ENCODE peak calls at places on chromosomes 4 and X, in four cellular contexts. V is A549, J is IMR-90, A is GM12878. H is an unnamed sample.
A peak's percentile ranks its signal among the peaks of the same experiment; 100 is the strongest.

GRCh38 chr4:78776729-78777555 is 792 bp downstream of the BMP2K start:
- DNase-seq in A (no peak), J (peak; percentile 71), V (peak; percentile 16), H (peak; percentile 49)

GRCh38 chrX:102934624-102935023 is 2.4 kb upstream of the RAB40AL start:
- DNase-seq in V (peak; percentile 28), A (no peak), J (peak; percentile 4), H (peak; percentile 29)

GRCh38 chrX:66053414-66053813 is 13.5 kb upstream of the VSIG4 start:
- DNase-seq in V (no peak), J (no peak), A (no peak), H (no peak)

GRCh38 chrX:111207851-111208250 is 62.4 kb downstream of the CAPN6 start:
- DNase-seq in V (no peak), A (no peak), J (no peak), H (no peak)

GRCh38 chrX:23312136-23312535 is 22.5 kb upstream of the PTCHD1 start:
- DNase-seq in A (no peak), J (no peak), V (no peak), H (no peak)

GRCh38 chrX:9180623-9181022 is 146.7 kb upstream of the FAM9B start:
- DNase-seq in A (no peak), J (no peak), V (no peak), H (no peak)

GRCh38 chr4:90069151-90069550 is 58.0 kb upstream of the CCSER1 start:
- DNase-seq in J (peak; percentile 21), A (no peak), V (no peak), H (no peak)

GRCh38 chrX:37314526-37314925 is 34.6 kb upstream of the PRRG1 start:
- DNase-seq in V (no peak), J (peak; percentile 64), A (no peak), H (no peak)

GRCh38 chrX:14359316-14359715 is 170.0 kb upstream of the GLRA2 start:
- DNase-seq in V (no peak), A (no peak), J (no peak), H (no peak)

GRCh38 chrX:41332005-41332404 is 2.0 kb upstream of the DDX3X start:
- DNase-seq in V (peak; percentile 17), A (no peak), J (no peak), H (no peak)

GRCh38 chr4:89610236-89610635 is 226.7 kb downstream of the SNCA start:
- DNase-seq in A (no peak), J (no peak), V (no peak), H (no peak)

GRCh38 chrX:100098660-100099375 is 311.3 kb downstream of the PCDH19 start:
- DNase-seq in J (no peak), A (no peak), V (no peak), H (no peak)

GRCh38 chr4:153792007-153792892 is 3.4 kb upstream of the SFRP2 start:
- DNase-seq in J (no peak), V (peak; percentile 5), A (no peak), H (peak; percentile 31)

GRCh38 chr4:87848622-87849351 is 16.0 kb downstream of the MEPE start:
- DNase-seq in V (peak; percentile 50), A (no peak), J (peak; percentile 56), H (peak; percentile 45)

GRCh38 chr4:118265312-118266144 is 87.3 kb downstream of the PRSS12 start:
- DNase-seq in V (no peak), A (no peak), J (no peak), H (no peak)

GRCh38 chr4:76764251-76764650 is 133.7 kb downstream of the SOWAHB start:
- DNase-seq in J (peak; percentile 82), A (no peak), V (no peak), H (no peak)

GRCh38 chrX:13835825-13836224 is 18.9 kb upstream of the GPM6B start:
- DNase-seq in V (no peak), J (no peak), A (no peak), H (no peak)

GRCh38 chr4:3074078-3074845 is at the start of the genes HTT and HTT-AS:
- DNase-seq in A (peak; percentile 68), V (peak; percentile 88), J (peak; percentile 91), H (peak; percentile 98)

GRCh38 chr4:3073158-3074077 is 920 bp downstream of the HTT-AS start:
- DNase-seq in V (no peak), A (no peak), J (no peak), H (no peak)

GRCh38 chr4:3069661-3070199 is 4.6 kb downstream of the HTT-AS start:
- DNase-seq in A (no peak), J (no peak), V (no peak), H (no peak)

GRCh38 chr4:3071811-3072210 is 2.5 kb downstream of the HTT-AS start:
- DNase-seq in A (no peak), J (peak; percentile 16), V (no peak), H (no peak)

GRCh38 chr4:3070709-3071500 is 3.4 kb downstream of the HTT-AS start:
- DNase-seq in J (peak; percentile 42), A (no peak), V (no peak), H (no peak)
- TF ChIP-seq ELK1 in J (no peak), A (no peak), V (no peak), H (no peak)

GRCh38 chr4:1249731-1250526 is 999 bp upstream of the CTBP1 start:
- DNase-seq in J (no peak), A (no peak), V (no peak), H (peak; percentile 54)
- TF ChIP-seq ELK1 in J (no peak), A (no peak), V (no peak), H (no peak)

GRCh38 chr4:143438710-143439109 is 74.8 kb upstream of the SMARCA5 start:
- DNase-seq in V (no peak), J (no peak), A (no peak), H (no peak)
- TF ChIP-seq ELK1 in V (no peak), J (no peak), A (no peak), H (no peak)

GRCh38 chrX:114611018-114611619 is 27.2 kb downstream of the HTR2C start:
- DNase-seq in J (peak; percentile 35), A (no peak), V (peak; percentile 32), H (peak; percentile 53)
- TF ChIP-seq ELK1 in J (no peak), A (no peak), V (no peak), H (no peak)

DNA sequence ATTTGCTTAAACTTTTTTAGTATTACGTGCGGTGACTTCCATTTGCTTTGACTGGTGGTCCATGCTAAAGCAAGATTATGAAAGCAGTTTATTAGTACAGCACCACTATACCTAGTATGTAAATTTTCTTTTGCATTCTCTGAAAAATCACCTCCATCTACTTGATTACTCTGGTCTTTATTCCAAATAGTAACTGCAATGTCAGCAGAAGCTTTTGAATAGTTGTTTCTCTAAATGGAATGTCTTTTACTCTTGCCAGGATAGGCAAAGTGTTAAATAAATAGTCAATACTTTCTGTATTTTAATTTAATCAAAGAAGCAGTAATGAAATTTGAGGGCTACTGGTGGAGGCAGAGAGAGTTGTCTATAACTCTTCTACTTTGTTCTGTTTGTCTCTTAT is 167.2 kb upstream of the SLC4A4 start:
- DNase-seq in A (no peak), J (no peak), V (no peak), H (no peak)
- TF ChIP-seq ELK1 in A (no peak), J (no peak), V (no peak), H (no peak)

GRCh38 chr4:40744218-40744617 is 5.5 kb upstream of the NSUN7 start:
- DNase-seq in A (no peak), J (no peak), V (no peak), H (no peak)

GRCh38 chr4:40747436-40747835 is 2.3 kb upstream of the NSUN7 start:
- DNase-seq in A (no peak), J (no peak), V (no peak), H (no peak)

GRCh38 chr4:40745585-40745984 is 4.2 kb upstream of the NSUN7 start:
- DNase-seq in A (no peak), V (no peak), J (no peak), H (no peak)

GRCh38 chr4:40750461-40751258 is 905 bp downstream of the NSUN7 start:
- DNase-seq in V (no peak), A (no peak), J (no peak), H (no peak)

GRCh38 chr4:40749717-40750460 is at the start of gene NSUN7:
- DNase-seq in V (peak; percentile 67), A (no peak), J (no peak), H (no peak)
- TF ChIP-seq ELK1 in V (no peak), A (no peak), J (no peak), H (no peak)

GRCh38 chrX:42565739-42566138 is 212.2 kb downstream of the PPP1R2C start:
- DNase-seq in J (no peak), A (no peak), V (no peak), H (no peak)

DNA sequence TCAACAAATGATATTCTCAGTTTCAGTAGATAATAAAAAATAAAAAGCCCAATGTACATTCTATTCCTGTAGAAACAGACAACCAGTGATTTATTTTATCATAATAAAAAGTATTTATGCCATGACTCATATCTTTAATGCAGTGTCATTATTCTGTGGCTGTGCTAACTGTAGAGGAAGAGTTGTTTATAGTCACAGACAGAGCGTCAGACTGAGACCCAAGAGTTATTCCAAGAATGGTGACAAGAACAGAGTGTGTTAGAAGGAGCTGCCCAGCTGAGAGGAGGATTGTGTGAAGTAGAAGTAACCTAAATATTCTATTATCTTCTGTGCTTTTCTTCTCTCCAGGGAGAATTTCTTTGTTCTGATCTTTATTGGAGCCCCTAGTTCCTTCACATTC is 210.7 kb downstream of the PPP1R2C start:
- DNase-seq in J (no peak), V (no peak), A (no peak), H (no peak)
- TF ChIP-seq ELK1 in J (no peak), V (no peak), A (no peak), H (no peak)

DNA sequence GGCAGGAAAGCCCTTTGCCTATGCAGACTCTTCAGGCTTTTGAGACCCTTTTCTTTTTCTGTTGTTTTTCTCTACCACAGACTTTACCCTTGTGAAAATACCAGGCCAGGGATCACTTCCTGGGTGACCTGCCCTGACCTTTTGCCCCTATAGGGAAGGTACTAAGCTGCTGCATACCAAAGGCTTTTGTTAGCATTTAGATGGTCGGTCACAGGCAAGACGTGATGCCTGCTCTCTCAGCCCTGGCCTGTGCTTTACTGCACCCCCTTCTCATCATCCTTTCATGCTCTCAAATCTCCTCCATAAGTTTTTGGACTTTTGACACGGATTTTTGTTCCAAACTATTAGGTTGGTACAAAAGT is 98.2 kb downstream of the ARHGAP10 start:
- DNase-seq in J (no peak), A (no peak), V (no peak), H (no peak)
- TF ChIP-seq ELK1 in J (no peak), A (no peak), V (no peak), H (no peak)